ENCODE peak calls at places on chromosomes 3 and 15, in six cellular contexts. One of them, this sample, is unnamed. For H3K4me1 and H3K9me3, the result is how much of the 10 kb centered on the place peaks cover.

GRCh38 chr3:64224826-64225606 is at the start of gene PRICKLE2:
- DNase-seq in HepG2: no peak
- DNase-seq in transverse colon: peak
- DNase-seq in tibial nerve: peak
- DNase-seq in SK-N-SH: no peak
- DNase-seq in A549: peak
- DNase-seq in this sample: peak

GRCh38 chr3:26369133-26369532 is 253.4 kb upstream of the LRRC3B start:
- DNase-seq in HepG2: no peak
- DNase-seq in transverse colon: no peak
- DNase-seq in tibial nerve: no peak
- DNase-seq in SK-N-SH: no peak
- DNase-seq in A549: no peak
- DNase-seq in this sample: no peak

GRCh38 chr15:96324900-96325299 is 5.6 kb upstream of the NR2F2 start:
- DNase-seq in HepG2: no peak
- DNase-seq in transverse colon: no peak
- DNase-seq in tibial nerve: no peak
- DNase-seq in SK-N-SH: no peak
- DNase-seq in A549: no peak
- DNase-seq in this sample: no peak

GRCh38 chr3:43865376-43865775 is 174.6 kb downstream of the ABHD5 start:
- DNase-seq in HepG2: no peak
- DNase-seq in transverse colon: no peak
- DNase-seq in tibial nerve: no peak
- DNase-seq in SK-N-SH: no peak
- DNase-seq in A549: no peak
- DNase-seq in this sample: no peak

GRCh38 chr15:66085128-66085527 is 168.4 kb downstream of the MEGF11 start:
- DNase-seq in HepG2: peak
- DNase-seq in transverse colon: no peak
- DNase-seq in tibial nerve: no peak
- DNase-seq in SK-N-SH: no peak
- DNase-seq in A549: no peak
- DNase-seq in this sample: no peak

GRCh38 chr3:99960941-99961340 is 143.3 kb downstream of the CMSS1 start:
- DNase-seq in HepG2: no peak
- DNase-seq in transverse colon: no peak
- DNase-seq in tibial nerve: no peak
- DNase-seq in SK-N-SH: no peak
- DNase-seq in A549: no peak
- DNase-seq in this sample: peak

GRCh38 chr3:51242939-51243338 is 142.2 kb upstream of the MANF start:
- DNase-seq in HepG2: no peak
- DNase-seq in transverse colon: no peak
- DNase-seq in tibial nerve: no peak
- DNase-seq in SK-N-SH: no peak
- DNase-seq in A549: no peak
- DNase-seq in this sample: no peak

GRCh38 chr3:56812749-56813655 is 11.3 kb upstream of the ARHGEF3 start:
- DNase-seq in HepG2: no peak
- DNase-seq in transverse colon: no peak
- DNase-seq in tibial nerve: no peak
- DNase-seq in SK-N-SH: no peak
- DNase-seq in A549: no peak
- DNase-seq in this sample: no peak

GRCh38 chr3:65751123-65751700 is 287.5 kb downstream of the MAGI1 start:
- DNase-seq in HepG2: peak
- DNase-seq in transverse colon: peak
- DNase-seq in tibial nerve: peak
- DNase-seq in SK-N-SH: peak
- DNase-seq in A549: peak
- DNase-seq in this sample: no peak

GRCh38 chr15:85755471-85755870 is 39.3 kb downstream of the KLHL25 start:
- DNase-seq in HepG2: no peak
- DNase-seq in transverse colon: peak
- DNase-seq in tibial nerve: no peak
- DNase-seq in SK-N-SH: no peak
- DNase-seq in A549: no peak
- DNase-seq in this sample: no peak

GRCh38 chr3:174633342-174633741 is 225.8 kb upstream of the NAALADL2 start:
- DNase-seq in HepG2: no peak
- DNase-seq in transverse colon: no peak
- DNase-seq in tibial nerve: no peak
- DNase-seq in SK-N-SH: no peak
- DNase-seq in A549: no peak
- DNase-seq in this sample: no peak

GRCh38 chr15:76776969-76777368 is 128.2 kb downstream of the SCAPER start:
- DNase-seq in HepG2: no peak
- DNase-seq in transverse colon: no peak
- DNase-seq in tibial nerve: no peak
- DNase-seq in SK-N-SH: no peak
- DNase-seq in A549: no peak
- DNase-seq in this sample: no peak

GRCh38 chr3:54127499-54128056 is 5.2 kb downstream of the CACNA2D3 start:
- DNase-seq in HepG2: no peak
- DNase-seq in transverse colon: no peak
- DNase-seq in tibial nerve: no peak
- DNase-seq in SK-N-SH: no peak
- DNase-seq in A549: no peak
- DNase-seq in this sample: no peak

GRCh38 chr3:126683069-126683468 is 21.0 kb upstream of the CHCHD6 start:
- DNase-seq in HepG2: no peak
- DNase-seq in transverse colon: no peak
- DNase-seq in tibial nerve: no peak
- DNase-seq in SK-N-SH: no peak
- DNase-seq in A549: no peak
- DNase-seq in this sample: no peak
- TF ChIP-seq EP300 in HepG2: no peak
- TF ChIP-seq EP300 in transverse colon: no peak
- TF ChIP-seq EP300 in tibial nerve: no peak
- TF ChIP-seq EP300 in SK-N-SH: no peak
- TF ChIP-seq EP300 in A549: no peak
- TF ChIP-seq EP300 in this sample: no peak

GRCh38 chr3:195448205-195448875 is 5.5 kb upstream of the ACAP2 start:
- DNase-seq in HepG2: no peak
- DNase-seq in transverse colon: no peak
- DNase-seq in tibial nerve: no peak
- DNase-seq in SK-N-SH: no peak
- DNase-seq in A549: no peak
- DNase-seq in this sample: no peak
- H3K4me1 ChIP-seq in HepG2: under half
- H3K4me1 ChIP-seq in transverse colon: under half
- H3K4me1 ChIP-seq in tibial nerve: under half
- H3K4me1 ChIP-seq in SK-N-SH: under half
- H3K4me1 ChIP-seq in A549: under half
- H3K4me1 ChIP-seq in this sample: under half

GRCh38 chr3:49237344-49237743 is 39.7 kb downstream of the C3orf62 start:
- DNase-seq in HepG2: no peak
- DNase-seq in transverse colon: no peak
- DNase-seq in tibial nerve: no peak
- DNase-seq in SK-N-SH: no peak
- DNase-seq in A549: no peak
- DNase-seq in this sample: no peak

GRCh38 chr3:49238274-49239127 is 38.5 kb downstream of the C3orf62 start:
- DNase-seq in HepG2: peak
- DNase-seq in transverse colon: peak
- DNase-seq in tibial nerve: peak
- DNase-seq in SK-N-SH: no peak
- DNase-seq in A549: no peak
- DNase-seq in this sample: peak

DNA sequence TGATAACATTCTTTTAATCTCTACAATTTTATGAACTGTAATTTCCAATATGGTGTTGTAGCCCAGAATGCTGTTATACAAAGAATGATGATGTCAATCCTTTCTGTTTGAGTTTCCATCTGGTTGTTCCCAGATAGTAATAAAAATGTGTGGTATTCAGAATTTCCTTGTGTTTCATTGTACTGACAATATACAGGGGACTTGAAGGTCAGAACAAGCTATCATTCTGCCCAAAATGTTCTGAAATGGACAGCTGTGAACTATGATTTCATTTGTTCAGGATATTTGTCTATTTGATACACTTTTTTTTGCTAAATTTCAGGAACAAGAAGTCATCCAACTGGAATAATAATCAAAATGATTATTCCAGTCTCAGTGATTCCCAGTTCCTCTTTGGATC is 40.8 kb downstream of the C3orf62 start:
- DNase-seq in HepG2: no peak
- DNase-seq in transverse colon: no peak
- DNase-seq in tibial nerve: no peak
- DNase-seq in SK-N-SH: no peak
- DNase-seq in A549: no peak
- DNase-seq in this sample: no peak
- H3K9me3 ChIP-seq in HepG2: under half
- H3K9me3 ChIP-seq in transverse colon: under half
- H3K9me3 ChIP-seq in tibial nerve: under half
- H3K9me3 ChIP-seq in SK-N-SH: under half
- H3K9me3 ChIP-seq in A549: under half
- H3K9me3 ChIP-seq in this sample: under half

GRCh38 chr3:120093923-120094775 is at the start of gene GSK3B:
- DNase-seq in HepG2: peak
- DNase-seq in transverse colon: peak
- DNase-seq in tibial nerve: no peak
- DNase-seq in SK-N-SH: peak
- DNase-seq in A549: peak
- DNase-seq in this sample: peak

GRCh38 chr3:120093119-120093922 is 926 bp downstream of the GSK3B start:
- DNase-seq in HepG2: no peak
- DNase-seq in transverse colon: peak
- DNase-seq in tibial nerve: peak
- DNase-seq in SK-N-SH: no peak
- DNase-seq in A549: no peak
- DNase-seq in this sample: peak

GRCh38 chr3:120092444-120092843 is 1.8 kb downstream of the GSK3B start:
- DNase-seq in HepG2: no peak
- DNase-seq in transverse colon: no peak
- DNase-seq in tibial nerve: no peak
- DNase-seq in SK-N-SH: no peak
- DNase-seq in A549: no peak
- DNase-seq in this sample: no peak

GRCh38 chr3:120094776-120095225 is 554 bp upstream of the GSK3B start:
- DNase-seq in HepG2: peak
- DNase-seq in transverse colon: peak
- DNase-seq in tibial nerve: peak
- DNase-seq in SK-N-SH: peak
- DNase-seq in A549: peak
- DNase-seq in this sample: peak

GRCh38 chr3:120095226-120096165 is 1.2 kb upstream of the GSK3B start:
- DNase-seq in HepG2: peak
- DNase-seq in transverse colon: peak
- DNase-seq in tibial nerve: peak
- DNase-seq in SK-N-SH: peak
- DNase-seq in A549: peak
- DNase-seq in this sample: peak
- TF ChIP-seq EP300 in HepG2: no peak
- TF ChIP-seq EP300 in transverse colon: no peak
- TF ChIP-seq EP300 in tibial nerve: peak
- TF ChIP-seq EP300 in SK-N-SH: peak
- TF ChIP-seq EP300 in A549: no peak
- TF ChIP-seq EP300 in this sample: no peak

GRCh38 chr3:42101048-42101447 is 9.9 kb downstream of the TRAK1 start:
- DNase-seq in HepG2: peak
- DNase-seq in transverse colon: no peak
- DNase-seq in tibial nerve: peak
- DNase-seq in SK-N-SH: no peak
- DNase-seq in A549: no peak
- DNase-seq in this sample: no peak
- H3K4me1 ChIP-seq in HepG2: under half
- H3K4me1 ChIP-seq in transverse colon: under half
- H3K4me1 ChIP-seq in tibial nerve: under half
- H3K4me1 ChIP-seq in SK-N-SH: under half
- H3K4me1 ChIP-seq in A549: under half
- H3K4me1 ChIP-seq in this sample: under half

DNA sequence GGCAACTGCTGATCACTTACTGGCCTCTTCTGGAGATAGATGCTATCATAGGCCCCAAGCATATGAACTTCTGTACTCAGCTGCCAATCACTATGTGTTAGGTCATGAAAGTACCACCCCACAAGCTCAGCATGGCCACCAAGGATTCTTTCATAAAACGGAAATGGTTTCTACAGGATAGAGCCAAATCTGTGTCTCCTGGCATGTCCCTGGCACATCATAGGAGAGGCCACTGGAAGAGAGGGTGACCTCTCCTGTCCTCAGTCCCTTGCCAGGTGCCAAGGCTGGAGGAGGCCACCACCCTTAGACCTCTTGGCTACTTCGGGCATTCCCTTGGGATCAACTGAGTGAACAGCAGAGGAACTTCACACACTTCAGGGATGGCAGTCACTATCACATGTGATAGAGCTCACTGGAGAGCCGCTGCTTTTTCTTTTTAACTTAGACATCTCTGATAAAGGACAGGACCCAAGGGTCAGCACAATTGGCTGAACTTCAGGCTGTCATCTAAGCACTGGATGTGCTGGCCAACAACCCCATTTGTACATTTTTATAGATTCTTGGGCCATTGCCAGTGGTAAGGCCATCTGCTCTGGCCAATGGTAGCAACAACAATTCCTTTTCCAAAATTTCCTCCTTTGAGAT is 425.2 kb downstream of the SQOR start:
- DNase-seq in HepG2: no peak
- DNase-seq in transverse colon: no peak
- DNase-seq in tibial nerve: no peak
- DNase-seq in SK-N-SH: no peak
- DNase-seq in A549: no peak
- DNase-seq in this sample: no peak
- H3K9me3 ChIP-seq in HepG2: half or more
- H3K9me3 ChIP-seq in transverse colon: under half
- H3K9me3 ChIP-seq in tibial nerve: under half
- H3K9me3 ChIP-seq in SK-N-SH: under half
- H3K9me3 ChIP-seq in A549: under half
- H3K9me3 ChIP-seq in this sample: under half

GRCh38 chr15:29569533-29570092 is 252.7 kb downstream of the TJP1 start:
- DNase-seq in HepG2: no peak
- DNase-seq in transverse colon: no peak
- DNase-seq in tibial nerve: no peak
- DNase-seq in SK-N-SH: no peak
- DNase-seq in A549: no peak
- DNase-seq in this sample: no peak
- TF ChIP-seq EP300 in HepG2: no peak
- TF ChIP-seq EP300 in transverse colon: no peak
- TF ChIP-seq EP300 in tibial nerve: no peak
- TF ChIP-seq EP300 in SK-N-SH: no peak
- TF ChIP-seq EP300 in A549: no peak
- TF ChIP-seq EP300 in this sample: no peak

DNA sequence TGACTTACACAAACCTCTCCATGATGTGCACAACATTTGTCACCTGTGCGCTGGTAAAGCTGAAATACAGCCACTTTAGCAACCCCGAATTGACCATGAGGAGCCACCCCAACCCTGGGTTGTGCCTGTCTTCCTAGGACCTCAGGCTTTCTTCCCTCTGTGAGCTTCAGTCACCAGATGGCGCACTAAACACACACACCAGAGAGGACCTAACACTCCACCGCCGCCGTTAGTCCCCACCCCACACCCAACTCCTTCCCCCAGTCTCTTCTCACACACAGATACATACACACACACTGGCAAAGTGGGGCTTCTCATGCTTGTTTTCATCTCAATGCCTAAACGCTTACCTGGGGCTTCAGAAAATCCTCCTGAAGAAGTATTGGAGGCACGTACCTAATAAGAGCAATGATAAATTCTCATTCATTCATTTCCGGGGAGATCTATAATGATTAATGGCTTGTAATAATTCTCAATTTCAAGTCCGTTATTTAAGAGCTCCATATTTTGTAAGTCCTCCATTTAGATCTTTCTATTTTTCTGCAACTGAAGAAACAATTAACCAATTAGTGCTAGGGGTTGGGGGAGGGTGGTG is 2.1 kb upstream of the CCDC80 start:
- DNase-seq in HepG2: peak
- DNase-seq in transverse colon: peak
- DNase-seq in tibial nerve: peak
- DNase-seq in SK-N-SH: peak
- DNase-seq in A549: peak
- DNase-seq in this sample: peak
- H3K4me1 ChIP-seq in HepG2: under half
- H3K4me1 ChIP-seq in transverse colon: under half
- H3K4me1 ChIP-seq in tibial nerve: under half
- H3K4me1 ChIP-seq in SK-N-SH: under half
- H3K4me1 ChIP-seq in A549: half or more
- H3K4me1 ChIP-seq in this sample: under half